ENCODE peak calls at places on chromosomes 1 and 21, in nine cellular contexts. One of them, this sample, is unnamed. For H3K27me3, the result is how much of the 10 kb centered on the place peaks cover.

GRCh38 chr21:34782666-34783365 is 114.0 kb downstream of the CLIC6 start:
- DNase-seq in naive thymus-derived CD4-positive, alpha-beta T cell: no peak
- DNase-seq in pancreas: no peak
- DNase-seq in CD4-positive, alpha-beta T cell: no peak
- DNase-seq in CD8-positive, alpha-beta T cell: no peak
- DNase-seq in body of pancreas: no peak
- DNase-seq in HCT116: no peak
- DNase-seq in neural progenitor cell: no peak
- DNase-seq in IMR-90: no peak
- DNase-seq in this sample: no peak

GRCh38 chr21:21213297-21213696 is 215.1 kb downstream of the NCAM2 start:
- DNase-seq in naive thymus-derived CD4-positive, alpha-beta T cell: no peak
- DNase-seq in IMR-90: peak
- DNase-seq in neural progenitor cell: no peak
- DNase-seq in CD4-positive, alpha-beta T cell: no peak
- DNase-seq in CD8-positive, alpha-beta T cell: no peak
- DNase-seq in body of pancreas: no peak
- DNase-seq in pancreas: no peak
- DNase-seq in HCT116: no peak
- DNase-seq in this sample: no peak

GRCh38 chr1:210499956-210500355 is 171.3 kb downstream of the HHAT start:
- DNase-seq in neural progenitor cell: no peak
- DNase-seq in IMR-90: peak
- DNase-seq in naive thymus-derived CD4-positive, alpha-beta T cell: no peak
- DNase-seq in pancreas: no peak
- DNase-seq in body of pancreas: no peak
- DNase-seq in CD8-positive, alpha-beta T cell: no peak
- DNase-seq in CD4-positive, alpha-beta T cell: no peak
- DNase-seq in HCT116: no peak
- DNase-seq in this sample: no peak

GRCh38 chr1:168488153-168488552 is 55.6 kb downstream of the XCL2 start:
- DNase-seq in CD8-positive, alpha-beta T cell: no peak
- DNase-seq in CD4-positive, alpha-beta T cell: no peak
- DNase-seq in pancreas: no peak
- DNase-seq in body of pancreas: peak
- DNase-seq in neural progenitor cell: no peak
- DNase-seq in naive thymus-derived CD4-positive, alpha-beta T cell: no peak
- DNase-seq in IMR-90: peak
- DNase-seq in HCT116: no peak
- DNase-seq in this sample: no peak

GRCh38 chr1:13730751-13731482 is 30.9 kb downstream of the PRDM2 start:
- DNase-seq in HCT116: no peak
- DNase-seq in pancreas: no peak
- DNase-seq in naive thymus-derived CD4-positive, alpha-beta T cell: peak
- DNase-seq in neural progenitor cell: no peak
- DNase-seq in CD8-positive, alpha-beta T cell: peak
- DNase-seq in IMR-90: peak
- DNase-seq in body of pancreas: peak
- DNase-seq in CD4-positive, alpha-beta T cell: peak
- DNase-seq in this sample: no peak

GRCh38 chr1:107139833-107140702 is 771 bp upstream of the NTNG1 start:
- DNase-seq in HCT116: no peak
- DNase-seq in naive thymus-derived CD4-positive, alpha-beta T cell: no peak
- DNase-seq in CD4-positive, alpha-beta T cell: peak
- DNase-seq in pancreas: peak
- DNase-seq in CD8-positive, alpha-beta T cell: peak
- DNase-seq in IMR-90: peak
- DNase-seq in body of pancreas: peak
- DNase-seq in neural progenitor cell: peak
- DNase-seq in this sample: no peak

GRCh38 chr1:216285052-216285451 is 138.2 kb downstream of the USH2A start:
- DNase-seq in CD8-positive, alpha-beta T cell: no peak
- DNase-seq in CD4-positive, alpha-beta T cell: no peak
- DNase-seq in IMR-90: no peak
- DNase-seq in pancreas: peak
- DNase-seq in body of pancreas: no peak
- DNase-seq in naive thymus-derived CD4-positive, alpha-beta T cell: no peak
- DNase-seq in neural progenitor cell: no peak
- DNase-seq in HCT116: no peak
- DNase-seq in this sample: no peak

GRCh38 chr1:22831729-22832413 is 121.2 kb downstream of the EPHB2 start:
- DNase-seq in neural progenitor cell: no peak
- DNase-seq in HCT116: peak
- DNase-seq in IMR-90: peak
- DNase-seq in naive thymus-derived CD4-positive, alpha-beta T cell: no peak
- DNase-seq in CD4-positive, alpha-beta T cell: no peak
- DNase-seq in CD8-positive, alpha-beta T cell: no peak
- DNase-seq in body of pancreas: no peak
- DNase-seq in pancreas: no peak
- DNase-seq in this sample: peak

GRCh38 chr21:26124421-26124833 is 46.1 kb downstream of the APP start:
- DNase-seq in HCT116: no peak
- DNase-seq in CD8-positive, alpha-beta T cell: no peak
- DNase-seq in neural progenitor cell: no peak
- DNase-seq in pancreas: no peak
- DNase-seq in CD4-positive, alpha-beta T cell: no peak
- DNase-seq in body of pancreas: no peak
- DNase-seq in naive thymus-derived CD4-positive, alpha-beta T cell: no peak
- DNase-seq in IMR-90: peak
- DNase-seq in this sample: peak

GRCh38 chr1:10693497-10694273 is 102.8 kb downstream of the CASZ1 start:
- DNase-seq in pancreas: no peak
- DNase-seq in CD4-positive, alpha-beta T cell: peak
- DNase-seq in IMR-90: no peak
- DNase-seq in naive thymus-derived CD4-positive, alpha-beta T cell: peak
- DNase-seq in body of pancreas: peak
- DNase-seq in CD8-positive, alpha-beta T cell: peak
- DNase-seq in neural progenitor cell: peak
- DNase-seq in HCT116: no peak
- DNase-seq in this sample: no peak

GRCh38 chr1:42251042-42251441 is 84.0 kb downstream of the FOXJ3 start:
- DNase-seq in IMR-90: no peak
- DNase-seq in body of pancreas: no peak
- DNase-seq in neural progenitor cell: no peak
- DNase-seq in pancreas: no peak
- DNase-seq in CD4-positive, alpha-beta T cell: no peak
- DNase-seq in CD8-positive, alpha-beta T cell: no peak
- DNase-seq in HCT116: no peak
- DNase-seq in naive thymus-derived CD4-positive, alpha-beta T cell: no peak
- DNase-seq in this sample: no peak

GRCh38 chr21:46253610-46254124 is 25.1 kb upstream of the LSS start:
- DNase-seq in body of pancreas: no peak
- DNase-seq in CD8-positive, alpha-beta T cell: peak
- DNase-seq in naive thymus-derived CD4-positive, alpha-beta T cell: no peak
- DNase-seq in neural progenitor cell: no peak
- DNase-seq in pancreas: no peak
- DNase-seq in CD4-positive, alpha-beta T cell: no peak
- DNase-seq in HCT116: no peak
- DNase-seq in IMR-90: peak
- DNase-seq in this sample: no peak

GRCh38 chr1:221839794-221840395 is 98.0 kb upstream of the DUSP10 start:
- DNase-seq in IMR-90: peak
- DNase-seq in pancreas: no peak
- DNase-seq in naive thymus-derived CD4-positive, alpha-beta T cell: no peak
- DNase-seq in body of pancreas: peak
- DNase-seq in CD8-positive, alpha-beta T cell: peak
- DNase-seq in CD4-positive, alpha-beta T cell: peak
- DNase-seq in HCT116: peak
- DNase-seq in neural progenitor cell: no peak
- DNase-seq in this sample: peak

GRCh38 chr1:237033061-237033460 is 8.9 kb upstream of the RYR2 start:
- DNase-seq in IMR-90: no peak
- DNase-seq in pancreas: no peak
- DNase-seq in neural progenitor cell: no peak
- DNase-seq in CD4-positive, alpha-beta T cell: no peak
- DNase-seq in CD8-positive, alpha-beta T cell: no peak
- DNase-seq in body of pancreas: no peak
- DNase-seq in HCT116: no peak
- DNase-seq in naive thymus-derived CD4-positive, alpha-beta T cell: no peak
- DNase-seq in this sample: no peak

GRCh38 chr1:237032029-237032428 is 10.0 kb upstream of the RYR2 start:
- DNase-seq in naive thymus-derived CD4-positive, alpha-beta T cell: no peak
- DNase-seq in body of pancreas: no peak
- DNase-seq in HCT116: no peak
- DNase-seq in IMR-90: no peak
- DNase-seq in neural progenitor cell: no peak
- DNase-seq in CD4-positive, alpha-beta T cell: no peak
- DNase-seq in CD8-positive, alpha-beta T cell: no peak
- DNase-seq in pancreas: no peak
- DNase-seq in this sample: no peak

GRCh38 chr1:237031480-237031879 is 10.5 kb upstream of the RYR2 start:
- DNase-seq in HCT116: no peak
- DNase-seq in naive thymus-derived CD4-positive, alpha-beta T cell: no peak
- DNase-seq in CD8-positive, alpha-beta T cell: no peak
- DNase-seq in CD4-positive, alpha-beta T cell: no peak
- DNase-seq in pancreas: no peak
- DNase-seq in body of pancreas: no peak
- DNase-seq in neural progenitor cell: no peak
- DNase-seq in IMR-90: no peak
- DNase-seq in this sample: no peak

GRCh38 chr1:237029240-237029639 is 12.7 kb upstream of the RYR2 start:
- DNase-seq in CD4-positive, alpha-beta T cell: no peak
- DNase-seq in IMR-90: no peak
- DNase-seq in body of pancreas: no peak
- DNase-seq in neural progenitor cell: no peak
- DNase-seq in naive thymus-derived CD4-positive, alpha-beta T cell: no peak
- DNase-seq in HCT116: no peak
- DNase-seq in pancreas: no peak
- DNase-seq in CD8-positive, alpha-beta T cell: no peak
- DNase-seq in this sample: no peak

GRCh38 chr1:237029850-237030535 is 12.0 kb upstream of the RYR2 start:
- DNase-seq in CD4-positive, alpha-beta T cell: no peak
- DNase-seq in neural progenitor cell: no peak
- DNase-seq in body of pancreas: no peak
- DNase-seq in CD8-positive, alpha-beta T cell: no peak
- DNase-seq in pancreas: no peak
- DNase-seq in IMR-90: no peak
- DNase-seq in naive thymus-derived CD4-positive, alpha-beta T cell: no peak
- DNase-seq in HCT116: no peak
- DNase-seq in this sample: no peak
- H3K27me3 ChIP-seq in CD4-positive, alpha-beta T cell: under half
- H3K27me3 ChIP-seq in neural progenitor cell: under half
- H3K27me3 ChIP-seq in body of pancreas: under half
- H3K27me3 ChIP-seq in CD8-positive, alpha-beta T cell: under half
- H3K27me3 ChIP-seq in pancreas: under half
- H3K27me3 ChIP-seq in IMR-90: under half
- H3K27me3 ChIP-seq in naive thymus-derived CD4-positive, alpha-beta T cell: under half
- H3K27me3 ChIP-seq in HCT116: under half
- H3K27me3 ChIP-seq in this sample: under half

GRCh38 chr1:150080784-150081183 is 13.2 kb downstream of the VPS45 start:
- DNase-seq in CD4-positive, alpha-beta T cell: no peak
- DNase-seq in CD8-positive, alpha-beta T cell: no peak
- DNase-seq in naive thymus-derived CD4-positive, alpha-beta T cell: no peak
- DNase-seq in pancreas: no peak
- DNase-seq in body of pancreas: no peak
- DNase-seq in neural progenitor cell: no peak
- DNase-seq in HCT116: no peak
- DNase-seq in IMR-90: no peak
- DNase-seq in this sample: no peak
- H3K27ac ChIP-seq in CD4-positive, alpha-beta T cell: no peak
- H3K27ac ChIP-seq in CD8-positive, alpha-beta T cell: no peak
- H3K27ac ChIP-seq in naive thymus-derived CD4-positive, alpha-beta T cell: no peak
- H3K27ac ChIP-seq in pancreas: no peak
- H3K27ac ChIP-seq in body of pancreas: no peak
- H3K27ac ChIP-seq in neural progenitor cell: no peak
- H3K27ac ChIP-seq in HCT116: no peak
- H3K27ac ChIP-seq in IMR-90: no peak
- H3K27ac ChIP-seq in this sample: no peak

GRCh38 chr1:936348-936747 is 12.6 kb downstream of the SAMD11 start:
- DNase-seq in neural progenitor cell: no peak
- DNase-seq in pancreas: no peak
- DNase-seq in CD8-positive, alpha-beta T cell: no peak
- DNase-seq in CD4-positive, alpha-beta T cell: no peak
- DNase-seq in IMR-90: no peak
- DNase-seq in naive thymus-derived CD4-positive, alpha-beta T cell: no peak
- DNase-seq in HCT116: no peak
- DNase-seq in body of pancreas: no peak
- DNase-seq in this sample: no peak

GRCh38 chr1:934991-935750 is 11.4 kb downstream of the SAMD11 start:
- DNase-seq in body of pancreas: no peak
- DNase-seq in naive thymus-derived CD4-positive, alpha-beta T cell: no peak
- DNase-seq in HCT116: no peak
- DNase-seq in CD4-positive, alpha-beta T cell: no peak
- DNase-seq in CD8-positive, alpha-beta T cell: no peak
- DNase-seq in pancreas: no peak
- DNase-seq in IMR-90: no peak
- DNase-seq in neural progenitor cell: no peak
- DNase-seq in this sample: no peak

GRCh38 chr1:937521-937920 is 13.8 kb downstream of the SAMD11 start:
- DNase-seq in CD8-positive, alpha-beta T cell: no peak
- DNase-seq in neural progenitor cell: no peak
- DNase-seq in body of pancreas: no peak
- DNase-seq in CD4-positive, alpha-beta T cell: no peak
- DNase-seq in HCT116: no peak
- DNase-seq in naive thymus-derived CD4-positive, alpha-beta T cell: no peak
- DNase-seq in pancreas: no peak
- DNase-seq in IMR-90: no peak
- DNase-seq in this sample: no peak

GRCh38 chr1:936865-937264 is 13.1 kb downstream of the SAMD11 start:
- DNase-seq in body of pancreas: no peak
- DNase-seq in naive thymus-derived CD4-positive, alpha-beta T cell: no peak
- DNase-seq in IMR-90: no peak
- DNase-seq in CD8-positive, alpha-beta T cell: no peak
- DNase-seq in HCT116: no peak
- DNase-seq in pancreas: no peak
- DNase-seq in neural progenitor cell: no peak
- DNase-seq in CD4-positive, alpha-beta T cell: no peak
- DNase-seq in this sample: no peak

DNA sequence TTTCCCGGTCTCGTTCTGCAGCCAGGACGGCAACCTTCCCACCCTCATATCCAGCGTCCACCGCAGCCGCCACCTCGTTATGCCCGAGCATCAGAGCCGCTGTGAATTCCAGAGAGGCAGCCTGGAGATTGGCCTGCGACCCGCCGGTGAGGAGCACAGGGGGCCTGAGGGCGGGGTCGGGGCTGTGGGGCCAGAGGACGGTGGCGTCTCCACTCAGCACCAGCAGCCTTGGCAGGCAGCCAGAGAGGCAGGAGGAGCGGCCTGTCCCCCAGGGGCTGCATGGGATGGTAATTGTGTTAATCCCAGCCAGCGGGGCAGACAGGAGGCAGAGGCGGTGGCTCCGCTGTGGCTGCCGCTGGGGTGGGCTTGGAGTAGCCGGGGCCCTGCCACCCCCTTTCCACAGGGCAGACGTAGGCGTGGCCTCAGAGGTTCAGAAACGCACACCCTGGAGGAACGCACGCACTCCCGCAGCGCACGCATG is 12.1 kb downstream of the SAMD11 start:
- DNase-seq in CD8-positive, alpha-beta T cell: no peak
- DNase-seq in CD4-positive, alpha-beta T cell: no peak
- DNase-seq in pancreas: no peak
- DNase-seq in body of pancreas: peak
- DNase-seq in IMR-90: no peak
- DNase-seq in HCT116: no peak
- DNase-seq in naive thymus-derived CD4-positive, alpha-beta T cell: no peak
- DNase-seq in neural progenitor cell: peak
- DNase-seq in this sample: peak
- H3K27me3 ChIP-seq in CD8-positive, alpha-beta T cell: under half
- H3K27me3 ChIP-seq in CD4-positive, alpha-beta T cell: under half
- H3K27me3 ChIP-seq in pancreas: under half
- H3K27me3 ChIP-seq in body of pancreas: under half
- H3K27me3 ChIP-seq in IMR-90: under half
- H3K27me3 ChIP-seq in HCT116: under half
- H3K27me3 ChIP-seq in naive thymus-derived CD4-positive, alpha-beta T cell: under half
- H3K27me3 ChIP-seq in neural progenitor cell: half or more
- H3K27me3 ChIP-seq in this sample: under half

GRCh38 chr21:28396421-28396820 is 596.3 kb downstream of the LTN1 start:
- DNase-seq in CD8-positive, alpha-beta T cell: no peak
- DNase-seq in IMR-90: no peak
- DNase-seq in HCT116: no peak
- DNase-seq in CD4-positive, alpha-beta T cell: no peak
- DNase-seq in neural progenitor cell: no peak
- DNase-seq in naive thymus-derived CD4-positive, alpha-beta T cell: no peak
- DNase-seq in body of pancreas: no peak
- DNase-seq in pancreas: no peak
- DNase-seq in this sample: no peak
- H3K27ac ChIP-seq in CD8-positive, alpha-beta T cell: no peak
- H3K27ac ChIP-seq in IMR-90: no peak
- H3K27ac ChIP-seq in HCT116: no peak
- H3K27ac ChIP-seq in CD4-positive, alpha-beta T cell: no peak
- H3K27ac ChIP-seq in neural progenitor cell: no peak
- H3K27ac ChIP-seq in naive thymus-derived CD4-positive, alpha-beta T cell: no peak
- H3K27ac ChIP-seq in body of pancreas: no peak
- H3K27ac ChIP-seq in pancreas: no peak
- H3K27ac ChIP-seq in this sample: no peak